ENCODE peak calls at places on chromosomes 1 and 21, in six cellular contexts. Z is K562, Q is A549, T is IMR-90, R is GM12878, J is HepG2. Y is an unnamed sample.
A peak's percentile ranks its signal among the peaks of the same experiment; 100 is the strongest.

GRCh38 chr1:51044834-51045233 is 57.2 kb upstream of the C1orf185 start:
- DNase-seq in Z (no peak), T (no peak), J (no peak), Q (no peak), R (no peak), Y (no peak)

GRCh38 chr1:29689372-29690030 is 453.2 kb downstream of the PTPRU start:
- DNase-seq in J (no peak), Q (no peak), Z (no peak), T (no peak), R (no peak), Y (no peak)

GRCh38 chr1:185835191-185835590 is 101.0 kb downstream of the HMCN1 start:
- DNase-seq in Q (no peak), T (no peak), R (no peak), Z (no peak), J (no peak), Y (no peak)

GRCh38 chr1:93625582-93626327 is 55.9 kb downstream of the BCAR3 start:
- DNase-seq in Q (no peak), J (no peak), T (peak; percentile 93), Z (no peak), R (no peak), Y (no peak)

GRCh38 chr1:30875916-30876315 is 32.6 kb downstream of the SDC3 start:
- DNase-seq in Q (no peak), R (no peak), T (no peak), J (no peak), Z (no peak), Y (no peak)

GRCh38 chr1:178145605-178146004 is 51.7 kb downstream of the RASAL2 start:
- DNase-seq in T (no peak), Q (no peak), J (no peak), R (no peak), Z (no peak), Y (no peak)

GRCh38 chr1:94669213-94669612 is 127.7 kb upstream of the F3 start:
- DNase-seq in T (peak; percentile 42), Q (no peak), R (no peak), Z (no peak), J (no peak), Y (no peak)

GRCh38 chr1:183318433-183318832 is 99.7 kb downstream of the NMNAT2 start:
- DNase-seq in T (peak; percentile 95), J (peak; percentile 50), R (peak; percentile 55), Q (peak; percentile 48), Z (no peak), Y (no peak)

GRCh38 chr1:178945763-178946266 is 74.9 kb upstream of the ANGPTL1 start:
- DNase-seq in T (peak; percentile 12), R (no peak), Z (no peak), Q (no peak), J (no peak), Y (no peak)

GRCh38 chr1:165843304-165843703 is 15.9 kb downstream of the UCK2 start:
- DNase-seq in T (peak; percentile 58), Q (no peak), J (no peak), Z (no peak), R (no peak), Y (no peak)

GRCh38 chr1:246036175-246036574 is 470.9 kb downstream of the SMYD3 start:
- DNase-seq in T (peak; percentile 21), J (no peak), Q (no peak), Z (no peak), R (no peak), Y (no peak)

GRCh38 chr1:218394416-218394815 is 49.3 kb downstream of the TGFB2 start:
- DNase-seq in Z (no peak), T (no peak), Q (no peak), R (no peak), J (no peak), Y (no peak)

GRCh38 chr21:37204580-37204979 is 62.6 kb downstream of the VPS26C start:
- DNase-seq in R (no peak), Q (no peak), T (peak; percentile 62), J (no peak), Z (no peak), Y (no peak)

GRCh38 chr1:71068325-71069240 is 12.3 kb downstream of the ZRANB2 start:
- DNase-seq in Z (no peak), Q (no peak), R (no peak), T (no peak), J (no peak), Y (no peak)

GRCh38 chr1:51093566-51093965 is 8.5 kb upstream of the C1orf185 start:
- DNase-seq in T (peak; percentile 3), Z (no peak), J (no peak), Q (no peak), R (no peak), Y (no peak)

GRCh38 chr1:170221031-170221430 is 75.3 kb downstream of the NTMT2 start:
- DNase-seq in Z (no peak), T (no peak), R (no peak), J (no peak), Q (no peak), Y (no peak)

GRCh38 chr1:116154536-116154935 is 43.3 kb downstream of the MAB21L3 start:
- DNase-seq in J (no peak), T (no peak), Z (no peak), R (no peak), Q (no peak), Y (no peak)

GRCh38 chr1:84574936-84575335 is 696 bp upstream of the CTBS start:
- DNase-seq in T (no peak), Z (no peak), J (no peak), Q (no peak), R (no peak), Y (no peak)

GRCh38 chr1:199310701-199311100 is 671.9 kb downstream of the PTPRC start:
- DNase-seq in Z (no peak), R (no peak), J (no peak), T (no peak), Q (no peak), Y (no peak)

GRCh38 chr1:223534677-223535076 is 130.8 kb downstream of the CAPN8 start:
- DNase-seq in T (no peak), R (no peak), Q (no peak), J (no peak), Z (no peak), Y (no peak)

GRCh38 chr21:33299181-33299752 is 25.5 kb upstream of the IFNAR1 start:
- DNase-seq in J (no peak), T (no peak), R (peak; percentile 25), Q (no peak), Z (no peak), Y (no peak)

GRCh38 chr21:17793675-17794123 is 25.5 kb downstream of the C21orf91 start:
- DNase-seq in J (no peak), T (peak; percentile 70), Z (no peak), Q (no peak), R (no peak), Y (no peak)
- TF ChIP-seq BHLHE40 in J (no peak), T (no peak), Z (no peak), Q (no peak), R (no peak), Y (no peak)

GRCh38 chr1:46458846-46459245 is 30.8 kb upstream of the DMBX1 start:
- DNase-seq in Z (no peak), R (no peak), T (no peak), J (no peak), Q (no peak), Y (no peak)

GRCh38 chr1:46464013-46464548 is 25.6 kb upstream of the DMBX1 start:
- DNase-seq in Z (no peak), Q (no peak), R (no peak), J (no peak), T (no peak), Y (no peak)

GRCh38 chr1:46461017-46461808 is 28.4 kb upstream of the DMBX1 start:
- DNase-seq in T (no peak), R (no peak), Q (no peak), J (no peak), Z (peak; percentile 74), Y (no peak)

GRCh38 chr1:46459315-46459714 is 30.3 kb upstream of the DMBX1 start:
- DNase-seq in J (no peak), Z (no peak), T (no peak), R (no peak), Q (no peak), Y (no peak)

GRCh38 chr1:46461809-46462448 is 27.7 kb upstream of the DMBX1 start:
- DNase-seq in T (no peak), J (no peak), Q (no peak), R (no peak), Z (no peak), Y (no peak)
- TF ChIP-seq BHLHE40 in T (no peak), J (no peak), Q (no peak), R (no peak), Z (no peak), Y (no peak)

GRCh38 chr1:109619655-109620395 is at the start of gene AMPD2:
- DNase-seq in Z (peak; percentile 97), J (peak; percentile 69), Q (peak; percentile 71), T (peak; percentile 89), R (peak; percentile 48), Y (peak; percentile 96)
- TF ChIP-seq BHLHE40 in Z (peak; percentile 16), J (no peak), Q (no peak), T (no peak), R (peak; percentile 40), Y (no peak)

DNA sequence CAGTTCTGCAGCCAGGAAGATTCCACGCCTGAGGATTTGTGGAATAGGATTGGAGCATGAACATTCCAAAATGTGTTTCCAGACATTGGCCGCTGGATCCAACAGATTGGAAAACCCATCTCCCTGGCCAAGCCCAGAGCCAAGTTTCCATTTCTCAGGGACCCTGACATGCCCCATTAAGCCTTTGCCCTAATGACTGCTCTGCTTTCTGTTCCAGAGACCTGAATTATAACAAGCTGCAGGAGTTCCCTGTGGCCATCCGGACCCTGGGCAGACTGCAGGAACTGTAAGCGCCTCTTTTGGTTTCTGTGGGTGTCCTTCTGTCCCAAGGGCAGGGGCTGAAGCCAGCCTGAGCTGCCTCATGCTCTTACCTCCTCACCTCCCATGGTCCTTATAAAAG is 44.4 kb downstream of the UBE2T start:
- DNase-seq in J (no peak), R (no peak), Q (no peak), T (no peak), Z (no peak), Y (no peak)
- TF ChIP-seq BHLHE40 in J (no peak), R (no peak), Q (no peak), T (no peak), Z (no peak), Y (no peak)